ENCODE peak calls at places on chromosomes 4 and X, in nine cellular contexts. Q, C, A, X, G, I, H, K and J are unnamed samples.

GRCh38 chrX:72126539-72127140 is 5.1 kb downstream of the RTL5 start:
- DNase-seq in A (peak), G (peak), H (peak), Q (peak), X (peak), C (peak), K (peak), I (peak), J (peak)

GRCh38 chrX:69262036-69262905 is 97.0 kb upstream of the PJA1 start:
- DNase-seq in A (no peak), C (no peak), G (no peak), K (peak), I (no peak), Q (peak), H (no peak), X (peak), J (no peak)

GRCh38 chrX:23327104-23327503 is 7.5 kb upstream of the PTCHD1 start:
- DNase-seq in X (no peak), C (no peak), G (no peak), K (peak), H (no peak), I (no peak), A (no peak), Q (no peak), J (no peak)

GRCh38 chr4:112270643-112271484 is 14.8 kb downstream of the TIFA start:
- DNase-seq in G (no peak), A (no peak), X (peak), I (peak), C (no peak), Q (peak), K (no peak), H (no peak), J (no peak)

GRCh38 chr4:71941001-71941400 is 90.8 kb upstream of the NPFFR2 start:
- DNase-seq in X (peak), I (no peak), H (peak), Q (peak), C (peak), K (peak), A (peak), G (no peak), J (no peak)

GRCh38 chr4:139582044-139582443 is 26.0 kb upstream of the SETD7 start:
- DNase-seq in I (no peak), C (no peak), K (no peak), G (no peak), X (peak), Q (no peak), A (no peak), H (no peak), J (no peak)

GRCh38 chrX:118943102-118943501 is 31.3 kb upstream of the LONRF3 start:
- DNase-seq in Q (no peak), G (no peak), I (no peak), C (no peak), X (no peak), A (no peak), H (no peak), K (no peak), J (no peak)

GRCh38 chrX:78024349-78025108 is 55.1 kb upstream of the PGAM4 start:
- DNase-seq in A (peak), I (no peak), X (peak), H (peak), C (peak), G (peak), Q (no peak), K (no peak), J (peak)

GRCh38 chr4:13531609-13531998 is 12.7 kb downstream of the NKX3-2 start:
- DNase-seq in G (no peak), H (no peak), X (no peak), A (no peak), I (no peak), Q (no peak), C (no peak), K (no peak), J (no peak)

GRCh38 chr4:1604706-1605205 is 79.4 kb downstream of the FAM53A start:
- DNase-seq in G (no peak), A (peak), I (no peak), K (no peak), Q (no peak), X (no peak), H (no peak), C (peak), J (peak)

GRCh38 chrX:123339201-123339905 is 155.3 kb downstream of the GRIA3 start:
- DNase-seq in C (no peak), Q (peak), G (no peak), H (no peak), K (no peak), A (no peak), I (peak), X (peak), J (no peak)

GRCh38 chrX:101219116-101219839 is at the start of gene DRP2:
- DNase-seq in A (no peak), I (no peak), K (no peak), Q (no peak), C (no peak), H (no peak), G (no peak), X (peak), J (no peak)

GRCh38 chrX:93673056-93673868 is at the start of gene NAP1L3:
- DNase-seq in I (no peak), K (peak), G (peak), Q (peak), C (peak), A (peak), H (peak), X (peak), J (no peak)

GRCh38 chr4:89657931-89658700 is 178.8 kb downstream of the SNCA start:
- DNase-seq in G (no peak), K (peak), C (no peak), Q (peak), X (peak), H (no peak), I (peak), A (no peak), J (no peak)

GRCh38 chr4:76740866-76741662 is 156.9 kb downstream of the SOWAHB start:
- DNase-seq in A (no peak), Q (no peak), H (no peak), X (no peak), K (no peak), C (no peak), G (no peak), I (no peak), J (no peak)

GRCh38 chr4:87012265-87012953 is 77.6 kb downstream of the AFF1 start:
- DNase-seq in I (no peak), H (peak), G (no peak), A (peak), Q (no peak), X (no peak), K (no peak), C (no peak), J (no peak)

GRCh38 chr4:169383724-169384123 is 113.0 kb upstream of the SH3RF1 start:
- DNase-seq in A (no peak), X (peak), K (no peak), H (no peak), I (peak), C (no peak), G (no peak), Q (peak), J (no peak)

GRCh38 chrX:146264763-146265375 is 447.2 kb downstream of the SLITRK2 start:
- DNase-seq in Q (no peak), I (no peak), K (no peak), H (no peak), C (no peak), A (no peak), G (no peak), X (no peak), J (no peak)

GRCh38 chr4:123555500-123556273 is 159.1 kb downstream of the SPRY1 start:
- DNase-seq in A (peak), I (peak), K (peak), X (peak), H (peak), C (peak), Q (peak), G (peak), J (no peak)

GRCh38 chrX:133838761-133839676 is 146.4 kb downstream of the GPC3 start:
- DNase-seq in G (peak), I (no peak), Q (peak), K (peak), C (peak), X (peak), A (no peak), H (peak), J (no peak)
- TF ChIP-seq CTCF in G (peak), I (peak), Q (peak), K (peak), C (peak), X (peak), A (no peak), H (peak), J (peak)

GRCh38 chrX:139429913-139430312 is 100.6 kb upstream of the F9 start:
- DNase-seq in Q (peak), H (no peak), A (no peak), X (peak), C (no peak), K (peak), G (no peak), I (no peak), J (no peak)
- TF ChIP-seq CTCF in Q (peak), H (no peak), A (no peak), X (peak), C (no peak), K (no peak), G (no peak), I (no peak), J (no peak)

GRCh38 chr4:125432078-125432477 is 117.3 kb downstream of the FAT4 start:
- DNase-seq in K (peak), I (no peak), C (no peak), X (peak), G (no peak), Q (peak), H (no peak), A (no peak), J (no peak)
- TF ChIP-seq CTCF in K (peak), I (no peak), C (no peak), X (peak), G (no peak), Q (no peak), H (no peak), A (no peak), J (no peak)

DNA sequence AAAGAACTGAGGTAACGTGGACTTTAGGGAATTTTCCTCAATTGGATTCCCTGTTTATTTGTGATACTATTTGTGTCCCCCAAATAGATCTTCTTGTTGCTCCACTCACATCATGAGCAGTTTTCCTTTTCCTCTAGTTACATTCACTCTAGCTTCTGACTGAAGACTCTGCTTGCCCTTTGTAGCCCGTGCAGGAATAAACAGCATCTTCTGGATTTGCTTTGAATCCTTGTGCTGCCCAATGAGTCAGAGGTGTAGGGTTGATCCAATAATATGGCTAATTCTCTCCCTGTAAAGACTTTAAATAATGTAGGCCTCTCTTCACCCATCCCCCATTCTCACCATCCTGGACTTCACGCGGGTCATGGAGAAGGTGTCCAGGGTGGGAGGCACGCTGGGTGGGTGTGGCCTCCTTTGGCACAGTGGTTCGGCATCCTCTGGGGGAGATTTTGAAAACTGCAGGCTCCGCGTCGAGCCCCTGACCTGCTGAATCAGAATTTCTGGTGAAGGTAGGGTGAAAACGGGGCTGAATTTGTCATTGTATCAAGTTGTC is 9.0 kb downstream of the HAND2 start:
- DNase-seq in I (no peak), G (no peak), X (no peak), H (no peak), K (peak), C (no peak), A (no peak), Q (no peak), J (no peak)
- TF ChIP-seq CTCF in I (no peak), G (no peak), X (no peak), H (no peak), K (no peak), C (no peak), A (no peak), Q (no peak), J (no peak)

GRCh38 chr4:174873931-174874330 is 44.2 kb upstream of the ADAM29 start:
- DNase-seq in I (no peak), K (no peak), Q (no peak), A (no peak), X (peak), G (no peak), C (no peak), H (no peak), J (no peak)
- TF ChIP-seq CTCF in I (no peak), K (no peak), Q (no peak), A (no peak), X (peak), G (no peak), C (no peak), H (no peak), J (no peak)

DNA sequence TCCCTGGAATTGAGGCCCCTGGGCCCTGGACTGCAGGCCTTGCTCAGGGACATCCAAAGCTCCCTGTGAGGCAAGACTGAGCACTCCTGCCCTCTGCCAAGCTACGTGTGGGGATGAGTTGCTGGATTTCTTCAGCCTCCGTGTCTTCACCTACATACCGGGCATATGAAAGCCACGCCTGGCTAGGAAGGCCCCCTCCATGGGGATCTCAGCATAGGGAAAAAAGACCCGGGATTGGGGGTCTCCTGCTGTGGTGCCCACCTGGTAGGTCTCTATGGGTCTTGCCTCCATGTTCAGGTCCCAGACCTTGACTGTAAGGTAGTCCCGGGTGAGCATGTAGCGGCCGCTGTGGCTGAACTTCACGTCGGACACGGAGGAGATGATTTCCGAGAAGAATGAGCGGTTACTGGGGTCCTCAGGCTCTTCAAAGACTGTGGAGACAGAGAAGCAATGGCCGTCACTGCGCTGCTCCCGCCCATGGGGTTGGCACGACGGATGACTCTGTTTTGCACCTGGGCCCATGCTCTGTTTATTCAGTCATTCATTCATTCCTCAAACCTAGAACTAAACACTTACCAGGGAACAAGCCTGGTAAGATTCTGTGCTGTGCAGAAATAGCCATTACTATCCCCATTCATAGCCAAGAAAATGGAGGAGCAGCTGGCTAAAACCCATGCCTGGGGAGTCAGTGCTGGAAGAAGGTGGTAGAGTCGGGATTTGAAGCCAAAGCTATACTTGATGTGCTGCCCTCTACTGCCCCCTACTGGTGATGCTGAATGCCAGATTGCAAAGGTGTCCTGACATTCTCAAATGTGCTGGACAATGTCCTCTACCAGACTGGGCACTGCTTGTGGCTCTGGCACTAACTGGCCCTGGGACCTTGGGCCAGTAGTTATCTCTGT is 63.9 kb downstream of the WFS1 start:
- DNase-seq in A (no peak), Q (no peak), C (no peak), H (peak), I (no peak), G (no peak), K (no peak), X (peak), J (no peak)
- TF ChIP-seq CTCF in A (no peak), Q (peak), C (peak), H (peak), I (peak), G (no peak), K (peak), X (peak), J (peak)

GRCh38 chrX:149120459-149120858 is 384.6 kb downstream of the IDS start:
- DNase-seq in Q (no peak), H (no peak), A (no peak), G (no peak), X (no peak), I (no peak), K (no peak), C (no peak), J (no peak)
- TF ChIP-seq CTCF in Q (no peak), H (no peak), A (no peak), G (no peak), X (no peak), I (no peak), K (no peak), C (no peak), J (no peak)